ENCODE peak calls at places on chromosomes 6 and 20, in five cellular contexts. W is pancreas, B is colonic mucosa, V is stomach, Y is sigmoid colon. M is an unnamed sample.

GRCh38 chr20:32830437-32830836 is 10.7 kb downstream of the MAPRE1 start:
- DNase-seq in B (peak; percentile 28), Y (no peak), W (no peak), V (no peak), M (no peak)

GRCh38 chr6:13733178-13733851 is 21.7 kb upstream of the RANBP9 start:
- DNase-seq in Y (peak; percentile 98), B (peak; percentile 41), V (peak; percentile 44), W (no peak), M (no peak)

GRCh38 chr6:29641430-29642213 is 8.6 kb upstream of the GABBR1 start:
- DNase-seq in Y (no peak), V (no peak), B (peak; percentile 78), W (no peak), M (no peak)

GRCh38 chr6:78599526-78599925 is 267.8 kb upstream of the IRAK1BP1 start:
- DNase-seq in W (no peak), Y (no peak), V (no peak), B (no peak), M (no peak)

GRCh38 chr6:142854589-142855488 is 90.1 kb downstream of the HIVEP2 start:
- DNase-seq in Y (no peak), B (no peak), V (no peak), W (no peak), M (no peak)

GRCh38 chr20:64145458-64146300 is 18.6 kb upstream of the MYT1 start:
- DNase-seq in Y (peak; percentile 42), W (no peak), B (no peak), V (no peak), M (no peak)

GRCh38 chr6:137791281-137792159 is 75.5 kb upstream of the TNFAIP3 start:
- DNase-seq in B (no peak), W (no peak), V (no peak), Y (no peak), M (no peak)

GRCh38 chr20:21251278-21251677 is 51.9 kb upstream of the XRN2 start:
- DNase-seq in B (no peak), W (no peak), Y (no peak), V (no peak), M (no peak)

GRCh38 chr6:40543133-40543532 is 44.0 kb downstream of the LRFN2 start:
- DNase-seq in V (no peak), B (no peak), W (no peak), Y (no peak), M (no peak)

GRCh38 chr6:155314773-155315515 is 660 bp upstream of the TFB1M start:
- DNase-seq in W (peak; percentile 62), Y (peak; percentile 89), V (peak; percentile 64), B (no peak), M (peak; percentile 79)

GRCh38 chr6:118708055-118708454 is 56.7 kb upstream of the CEP85L start:
- DNase-seq in W (no peak), V (no peak), B (no peak), Y (no peak), M (no peak)

GRCh38 chr6:32047084-32047478 is 8.9 kb downstream of the CYP21A2 start:
- DNase-seq in B (no peak), W (no peak), Y (peak; percentile 91), V (no peak), M (peak; percentile 87)

GRCh38 chr6:170505306-170505705 is 47.8 kb downstream of the PSMB1 start:
- DNase-seq in V (no peak), B (no peak), Y (no peak), W (no peak), M (no peak)

GRCh38 chr20:34570859-34571306 is 12.4 kb downstream of the MAP1LC3A start:
- DNase-seq in B (no peak), Y (no peak), W (no peak), V (no peak), M (no peak)

GRCh38 chr20:58449703-58450138 is 60.7 kb downstream of the VAPB start:
- DNase-seq in B (no peak), V (no peak), Y (no peak), W (no peak), M (no peak)

GRCh38 chr6:72811971-72812421 is 190.1 kb downstream of the KCNQ5 start:
- DNase-seq in B (no peak), W (no peak), Y (no peak), V (no peak), M (no peak)

GRCh38 chr6:75824160-75824559 is 75.1 kb downstream of the MYO6 start:
- DNase-seq in W (no peak), Y (no peak), B (no peak), V (no peak), M (no peak)

GRCh38 chr6:20939161-20939775 is 405.0 kb downstream of the CDKAL1 start:
- DNase-seq in Y (no peak), W (no peak), V (no peak), B (no peak), M (no peak)

GRCh38 chr20:58896820-58897219 is 44.3 kb downstream of the GNAS start:
- DNase-seq in V (no peak), Y (no peak), W (no peak), B (no peak), M (no peak)

GRCh38 chr6:17022604-17023003 is 79.2 kb upstream of the STMND1 start:
- DNase-seq in W (no peak), B (no peak), V (no peak), Y (no peak), M (no peak)

GRCh38 chr20:6533828-6534388 is 233.6 kb upstream of the BMP2 start:
- DNase-seq in B (no peak), W (no peak), V (no peak), Y (no peak), M (no peak)

GRCh38 chr6:94670017-94670416 is 907.3 kb upstream of the MANEA start:
- DNase-seq in Y (no peak), B (no peak), V (no peak), W (no peak), M (no peak)
- TF ChIP-seq CTCF in Y (no peak), B (no peak), V (no peak), W (no peak), M (no peak)

GRCh38 chr6:144646066-144646800 is 361.1 kb downstream of the UTRN start:
- DNase-seq in Y (no peak), W (no peak), V (no peak), B (no peak), M (no peak)
- H3K27ac ChIP-seq in Y (no peak overlapping the region), W (no peak overlapping the region), V (no peak overlapping the region), B (no peak overlapping the region), M (no peak overlapping the region)

GRCh38 chr20:60255426-60255825 is 297.2 kb downstream of the CDH26 start:
- DNase-seq in B (no peak), Y (no peak), W (no peak), V (no peak), M (no peak)

GRCh38 chr20:60256811-60257210 is 298.6 kb downstream of the CDH26 start:
- DNase-seq in W (no peak), B (no peak), Y (no peak), V (no peak), M (no peak)

GRCh38 chr20:60258255-60258863 is 300.1 kb downstream of the CDH26 start:
- DNase-seq in W (no peak), B (no peak), V (no peak), Y (no peak), M (no peak)

GRCh38 chr20:60255866-60256265 is 297.6 kb downstream of the CDH26 start:
- DNase-seq in B (no peak), Y (no peak), V (no peak), W (no peak), M (no peak)

DNA sequence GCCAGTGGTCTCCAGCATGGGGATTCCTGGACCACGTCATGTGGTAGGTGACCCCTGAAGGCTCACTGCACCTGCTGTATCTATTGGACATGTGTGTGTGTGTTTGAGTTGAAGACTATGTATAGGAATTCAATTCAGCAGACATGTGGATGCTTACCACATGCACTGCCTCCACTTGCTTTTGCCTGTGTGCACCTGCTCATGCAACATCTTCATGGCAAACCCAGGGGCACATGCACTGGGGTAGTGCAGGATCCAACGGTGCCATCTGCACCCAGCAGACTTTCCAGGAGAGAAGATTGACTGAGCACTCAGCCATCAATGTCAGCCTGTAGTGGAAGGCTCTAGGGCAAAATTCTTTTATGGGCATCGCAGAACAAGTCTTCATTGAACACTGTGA is 299.4 kb downstream of the CDH26 start:
- DNase-seq in Y (no peak), B (no peak), W (no peak), V (no peak), M (no peak)
- H3K4me3 ChIP-seq in Y (no peak overlapping the region), B (no peak overlapping the region), W (no peak overlapping the region), V (no peak overlapping the region), M (no peak overlapping the region)

GRCh38 chr6:163711615-163712568 is 297.4 kb downstream of the QKI start:
- DNase-seq in Y (peak; percentile 88), V (no peak), B (peak; percentile 37), W (peak; percentile 49), M (peak; percentile 81)
- TF ChIP-seq CTCF in Y (no peak), V (no peak), B (no peak), W (no peak), M (no peak)

GRCh38 chr6:38552136-38552535 is 87.6 kb downstream of the BTBD9 start:
- DNase-seq in W (no peak), Y (no peak), B (no peak), V (no peak), M (no peak)
- H3K27ac ChIP-seq in W (no peak overlapping the region), Y (no peak overlapping the region), B (no peak overlapping the region), V (no peak overlapping the region), M (no peak overlapping the region)

DNA sequence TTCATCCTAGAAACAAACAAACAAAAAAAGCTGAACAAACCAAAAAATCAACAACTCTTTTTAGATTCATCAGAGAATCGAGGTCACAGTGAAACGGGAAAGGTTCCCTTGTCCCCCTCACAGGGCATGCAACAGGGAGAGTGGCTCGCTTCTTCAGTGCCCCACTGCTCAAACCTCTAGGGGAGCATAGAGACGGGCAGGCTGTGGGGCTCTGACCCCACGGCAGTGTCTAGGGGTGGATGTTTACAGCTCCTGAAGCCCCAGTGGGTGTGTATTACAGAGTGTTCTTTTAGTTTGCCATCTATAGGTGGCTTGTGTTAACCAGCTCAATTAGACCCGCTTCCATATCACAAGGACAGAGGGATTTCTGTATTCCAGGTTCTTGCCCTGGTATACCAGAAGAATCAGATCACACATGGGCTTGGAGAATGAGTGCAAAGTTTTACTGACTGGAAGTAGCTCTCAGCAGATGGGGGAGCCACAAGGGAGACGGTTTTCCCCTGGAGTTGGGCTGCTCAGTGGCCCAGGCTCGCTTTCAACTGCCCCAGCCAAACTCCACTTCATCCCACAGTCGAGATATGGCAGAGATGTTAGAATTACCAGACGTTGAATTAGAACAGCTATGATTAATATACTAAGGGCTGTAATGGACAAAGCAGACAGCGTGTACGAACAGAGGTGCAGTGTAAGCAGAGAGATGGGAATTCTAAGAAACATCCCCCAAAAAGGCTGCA is 192.6 kb upstream of the CST7 start:
- DNase-seq in Y (no peak), W (peak; percentile 5), V (peak; percentile 11), B (no peak), M (peak; percentile 40)
- H3K4me3 ChIP-seq in Y (no peak overlapping the region), W (no peak overlapping the region), V (no peak overlapping the region), B (no peak overlapping the region), M (no peak overlapping the region)

GRCh38 chr20:44585042-44585968 is 2.9 kb downstream of the PKIG start:
- DNase-seq in V (no peak), W (no peak), Y (no peak), B (no peak), M (no peak)
- TF ChIP-seq CTCF in V (no peak), W (no peak), Y (no peak), B (no peak), M (no peak)